ENCODE peak calls at places on chromosomes 1 and 21, in eight cellular contexts. One of them, this sample, is unnamed. For H3K27me3 and H3K4me1, the result is how much of the 10 kb centered on the place peaks cover.

GRCh38 chr1:34885405-34886247 is 26.1 kb upstream of the SMIM12 start:
- DNase-seq in PC-9: no peak
- DNase-seq in GM23338: peak
- DNase-seq in IMR-90: no peak
- DNase-seq in mammary epithelial cell: no peak
- DNase-seq in lung: peak
- DNase-seq in PC-3: no peak
- DNase-seq in tibial nerve: no peak
- DNase-seq in this sample: no peak

GRCh38 chr1:116256875-116257823 is 115.9 kb upstream of the ATP1A1 start:
- DNase-seq in PC-9: no peak
- DNase-seq in GM23338: no peak
- DNase-seq in IMR-90: no peak
- DNase-seq in mammary epithelial cell: no peak
- DNase-seq in lung: no peak
- DNase-seq in PC-3: no peak
- DNase-seq in tibial nerve: no peak
- DNase-seq in this sample: no peak

GRCh38 chr1:72284398-72285073 is 2.2 kb upstream of the NEGR1 start:
- DNase-seq in PC-9: peak
- DNase-seq in GM23338: peak
- DNase-seq in IMR-90: peak
- DNase-seq in mammary epithelial cell: peak
- DNase-seq in lung: no peak
- DNase-seq in PC-3: peak
- DNase-seq in tibial nerve: no peak
- DNase-seq in this sample: no peak

GRCh38 chr1:13814131-13814530 is 114.1 kb downstream of the PRDM2 start:
- DNase-seq in PC-9: no peak
- DNase-seq in GM23338: no peak
- DNase-seq in IMR-90: no peak
- DNase-seq in mammary epithelial cell: no peak
- DNase-seq in lung: no peak
- DNase-seq in PC-3: no peak
- DNase-seq in tibial nerve: no peak
- DNase-seq in this sample: no peak

GRCh38 chr1:15249032-15249601 is 2.1 kb downstream of the FHAD1 start:
- DNase-seq in PC-9: no peak
- DNase-seq in GM23338: no peak
- DNase-seq in IMR-90: peak
- DNase-seq in mammary epithelial cell: no peak
- DNase-seq in lung: no peak
- DNase-seq in PC-3: no peak
- DNase-seq in tibial nerve: no peak
- DNase-seq in this sample: no peak

GRCh38 chr1:185514296-185514695 is 197.3 kb upstream of the IVNS1ABP start:
- DNase-seq in PC-9: no peak
- DNase-seq in GM23338: no peak
- DNase-seq in IMR-90: no peak
- DNase-seq in mammary epithelial cell: no peak
- DNase-seq in lung: no peak
- DNase-seq in PC-3: no peak
- DNase-seq in tibial nerve: no peak
- DNase-seq in this sample: no peak

GRCh38 chr1:163467291-163467690 is 145.5 kb downstream of the NUF2 start:
- DNase-seq in PC-9: no peak
- DNase-seq in GM23338: peak
- DNase-seq in IMR-90: no peak
- DNase-seq in mammary epithelial cell: no peak
- DNase-seq in lung: no peak
- DNase-seq in PC-3: no peak
- DNase-seq in tibial nerve: no peak
- DNase-seq in this sample: no peak

GRCh38 chr1:2789164-2789985 is 12.1 kb downstream of the TTC34 start:
- DNase-seq in PC-9: no peak
- DNase-seq in GM23338: peak
- DNase-seq in IMR-90: no peak
- DNase-seq in mammary epithelial cell: no peak
- DNase-seq in lung: no peak
- DNase-seq in PC-3: no peak
- DNase-seq in tibial nerve: no peak
- DNase-seq in this sample: no peak

GRCh38 chr1:228315484-228315944 is 91.1 kb downstream of the TRIM11 start:
- DNase-seq in PC-9: no peak
- DNase-seq in GM23338: no peak
- DNase-seq in IMR-90: no peak
- DNase-seq in mammary epithelial cell: no peak
- DNase-seq in lung: no peak
- DNase-seq in PC-3: no peak
- DNase-seq in tibial nerve: peak
- DNase-seq in this sample: no peak

GRCh38 chr1:168297019-168297418 is 16.3 kb downstream of the TBX19 start:
- DNase-seq in PC-9: no peak
- DNase-seq in GM23338: no peak
- DNase-seq in IMR-90: no peak
- DNase-seq in mammary epithelial cell: no peak
- DNase-seq in lung: no peak
- DNase-seq in PC-3: no peak
- DNase-seq in tibial nerve: no peak
- DNase-seq in this sample: no peak

GRCh38 chr1:113073457-113073950 is 506 bp downstream of the LRIG2 start:
- DNase-seq in PC-9: peak
- DNase-seq in GM23338: peak
- DNase-seq in IMR-90: peak
- DNase-seq in mammary epithelial cell: no peak
- DNase-seq in lung: peak
- DNase-seq in PC-3: peak
- DNase-seq in tibial nerve: peak
- DNase-seq in this sample: no peak

GRCh38 chr1:75438355-75438754 is 172.6 kb downstream of the SLC44A5 start:
- DNase-seq in PC-9: no peak
- DNase-seq in GM23338: no peak
- DNase-seq in IMR-90: no peak
- DNase-seq in mammary epithelial cell: no peak
- DNase-seq in lung: no peak
- DNase-seq in PC-3: no peak
- DNase-seq in tibial nerve: no peak
- DNase-seq in this sample: no peak

GRCh38 chr1:177429234-177429633 is 258.5 kb downstream of the BRINP2 start:
- DNase-seq in PC-9: no peak
- DNase-seq in GM23338: no peak
- DNase-seq in IMR-90: no peak
- DNase-seq in mammary epithelial cell: no peak
- DNase-seq in lung: no peak
- DNase-seq in PC-3: no peak
- DNase-seq in tibial nerve: no peak
- DNase-seq in this sample: no peak

GRCh38 chr21:29233611-29234540 is 64.8 kb upstream of the BACH1 start:
- DNase-seq in PC-9: no peak
- DNase-seq in GM23338: no peak
- DNase-seq in IMR-90: no peak
- DNase-seq in mammary epithelial cell: peak
- DNase-seq in lung: no peak
- DNase-seq in PC-3: no peak
- DNase-seq in tibial nerve: no peak
- DNase-seq in this sample: no peak

GRCh38 chr1:230772457-230773395 is 25.5 kb downstream of the CAPN9 start:
- DNase-seq in PC-9: peak
- DNase-seq in GM23338: peak
- DNase-seq in IMR-90: peak
- DNase-seq in mammary epithelial cell: peak
- DNase-seq in lung: no peak
- DNase-seq in PC-3: peak
- DNase-seq in tibial nerve: no peak
- DNase-seq in this sample: peak

GRCh38 chr1:200873671-200874397 is 1.1 kb downstream of the GPR25 start:
- DNase-seq in PC-9: no peak
- DNase-seq in GM23338: peak
- DNase-seq in IMR-90: no peak
- DNase-seq in mammary epithelial cell: no peak
- DNase-seq in lung: peak
- DNase-seq in PC-3: no peak
- DNase-seq in tibial nerve: no peak
- DNase-seq in this sample: peak

GRCh38 chr1:215488850-215489249 is 78.3 kb upstream of the KCTD3 start:
- DNase-seq in PC-9: no peak
- DNase-seq in GM23338: no peak
- DNase-seq in IMR-90: no peak
- DNase-seq in mammary epithelial cell: no peak
- DNase-seq in lung: no peak
- DNase-seq in PC-3: peak
- DNase-seq in tibial nerve: no peak
- DNase-seq in this sample: no peak

GRCh38 chr1:5770981-5771765 is 221.1 kb downstream of the NPHP4 start:
- DNase-seq in PC-9: no peak
- DNase-seq in GM23338: no peak
- DNase-seq in IMR-90: no peak
- DNase-seq in mammary epithelial cell: no peak
- DNase-seq in lung: no peak
- DNase-seq in PC-3: no peak
- DNase-seq in tibial nerve: no peak
- DNase-seq in this sample: no peak

GRCh38 chr1:61842863-61843514 is 100.7 kb downstream of the PATJ start:
- DNase-seq in PC-9: no peak
- DNase-seq in GM23338: peak
- DNase-seq in IMR-90: no peak
- DNase-seq in mammary epithelial cell: peak
- DNase-seq in lung: no peak
- DNase-seq in PC-3: peak
- DNase-seq in tibial nerve: no peak
- DNase-seq in this sample: no peak
- TF ChIP-seq CTCF in PC-9: no peak
- TF ChIP-seq CTCF in GM23338: peak
- TF ChIP-seq CTCF in IMR-90: peak
- TF ChIP-seq CTCF in mammary epithelial cell: no peak
- TF ChIP-seq CTCF in lung: no peak
- TF ChIP-seq CTCF in PC-3: peak
- TF ChIP-seq CTCF in tibial nerve: no peak
- TF ChIP-seq CTCF in this sample: no peak

DNA sequence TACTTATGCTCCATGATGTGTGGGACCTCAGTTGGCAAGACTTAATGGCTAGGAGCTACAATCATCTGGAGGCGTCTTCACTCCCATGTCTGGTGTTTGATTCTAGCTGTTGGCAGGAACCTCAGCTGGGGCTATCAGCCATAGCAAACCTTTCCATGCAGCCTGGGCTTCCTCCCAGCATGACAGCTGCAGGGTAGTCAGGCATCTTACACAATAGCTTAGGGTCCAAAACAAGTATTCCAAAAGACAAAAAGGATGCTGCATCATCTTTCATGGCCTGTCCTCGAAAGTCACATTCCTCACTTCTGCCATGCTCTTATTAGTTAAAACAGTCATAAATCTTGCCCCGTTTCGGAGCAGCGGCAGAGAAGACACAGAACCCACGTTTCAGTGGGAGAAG is 90.9 kb downstream of the LRRC8C start:
- DNase-seq in PC-9: no peak
- DNase-seq in GM23338: no peak
- DNase-seq in IMR-90: peak
- DNase-seq in mammary epithelial cell: no peak
- DNase-seq in lung: no peak
- DNase-seq in PC-3: no peak
- DNase-seq in tibial nerve: no peak
- DNase-seq in this sample: peak
- H3K27me3 ChIP-seq in PC-9: under half
- H3K27me3 ChIP-seq in GM23338: under half
- H3K27me3 ChIP-seq in IMR-90: under half
- H3K27me3 ChIP-seq in mammary epithelial cell: under half
- H3K27me3 ChIP-seq in lung: under half
- H3K27me3 ChIP-seq in PC-3: under half
- H3K27me3 ChIP-seq in tibial nerve: under half
- H3K27me3 ChIP-seq in this sample: under half

DNA sequence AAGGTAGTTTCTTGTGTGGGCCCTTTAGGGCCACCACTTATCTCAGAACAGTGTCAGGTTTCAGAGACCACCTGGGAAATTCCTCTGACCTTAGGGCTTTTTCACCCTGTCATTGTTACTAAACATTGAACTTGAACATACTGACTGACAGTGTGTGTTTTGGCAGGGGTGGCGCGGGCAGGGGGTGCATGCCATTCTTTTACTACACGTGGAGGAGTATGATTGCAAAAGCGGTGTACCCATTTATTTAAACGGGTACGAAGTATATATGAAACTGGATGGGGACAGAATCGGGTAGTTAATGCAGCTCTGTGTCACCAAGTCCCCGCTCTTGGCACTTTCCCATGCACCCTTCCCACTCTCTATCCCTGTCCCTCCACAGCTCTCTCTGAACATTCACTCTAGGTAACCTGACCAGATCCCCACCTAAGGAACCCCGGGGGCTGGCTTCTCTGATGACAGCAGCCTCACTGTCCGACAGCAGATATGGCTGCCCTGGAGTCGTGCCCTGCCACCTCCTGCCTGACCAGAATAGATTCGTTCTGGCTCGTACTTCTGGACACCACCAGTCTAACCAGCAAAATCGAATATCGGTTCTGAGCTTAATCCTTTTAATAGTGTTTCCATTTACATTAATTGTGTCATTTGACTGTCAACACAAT is 51.3 kb downstream of the NFASC start:
- DNase-seq in PC-9: no peak
- DNase-seq in GM23338: no peak
- DNase-seq in IMR-90: no peak
- DNase-seq in mammary epithelial cell: no peak
- DNase-seq in lung: no peak
- DNase-seq in PC-3: no peak
- DNase-seq in tibial nerve: no peak
- DNase-seq in this sample: no peak
- H3K4me1 ChIP-seq in PC-9: under half
- H3K4me1 ChIP-seq in GM23338: half or more
- H3K4me1 ChIP-seq in IMR-90: under half
- H3K4me1 ChIP-seq in mammary epithelial cell: under half
- H3K4me1 ChIP-seq in lung: under half
- H3K4me1 ChIP-seq in PC-3: under half
- H3K4me1 ChIP-seq in tibial nerve: under half
- H3K4me1 ChIP-seq in this sample: under half

DNA sequence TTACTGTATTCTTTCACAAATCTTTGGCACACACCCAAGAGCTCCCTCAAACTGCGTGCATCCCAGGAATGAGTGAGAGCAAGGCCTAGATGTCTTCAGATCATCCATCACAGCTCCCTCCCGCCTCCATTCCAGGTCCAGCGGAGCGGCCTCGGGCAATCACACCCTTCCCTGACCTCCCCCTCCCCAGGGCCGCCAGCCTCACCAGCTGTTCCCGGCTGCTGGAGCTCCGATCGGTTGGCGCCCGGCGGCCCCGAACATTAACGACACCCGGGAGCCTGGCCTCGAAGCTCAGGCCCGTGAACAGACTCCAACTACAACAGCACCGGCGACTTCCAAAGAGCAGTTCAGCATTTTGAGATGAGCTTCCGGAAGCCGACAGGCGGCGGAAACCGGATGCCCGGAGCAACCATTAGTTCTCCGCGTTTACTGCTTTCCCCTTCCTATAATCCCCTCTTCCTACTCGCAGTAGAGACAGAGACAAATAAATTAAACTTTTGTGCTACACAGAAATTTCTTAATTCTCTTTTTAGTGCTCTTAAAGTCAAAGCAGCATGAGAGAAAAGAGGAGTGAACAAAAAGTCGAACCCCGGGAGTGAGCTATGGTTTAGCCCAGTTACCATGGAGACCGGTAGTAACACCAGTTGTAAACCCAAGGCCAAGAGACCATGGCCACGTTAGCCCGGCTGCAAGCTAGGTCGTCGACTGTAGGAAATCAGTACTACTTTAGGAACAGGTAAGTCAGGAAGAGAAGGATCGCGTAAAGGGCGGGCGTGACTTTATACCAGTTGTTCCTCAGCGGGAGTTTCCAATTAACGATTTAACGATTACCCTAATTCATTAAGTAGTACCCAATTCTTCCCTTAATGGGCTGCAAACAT is at the start of the genes GPATCH2 and SPATA17:
- DNase-seq in PC-9: peak
- DNase-seq in GM23338: peak
- DNase-seq in IMR-90: peak
- DNase-seq in mammary epithelial cell: peak
- DNase-seq in lung: peak
- DNase-seq in PC-3: peak
- DNase-seq in tibial nerve: peak
- DNase-seq in this sample: peak
- TF ChIP-seq CTCF in PC-9: no peak
- TF ChIP-seq CTCF in GM23338: no peak
- TF ChIP-seq CTCF in IMR-90: peak
- TF ChIP-seq CTCF in mammary epithelial cell: no peak
- TF ChIP-seq CTCF in lung: no peak
- TF ChIP-seq CTCF in PC-3: peak
- TF ChIP-seq CTCF in tibial nerve: peak
- TF ChIP-seq CTCF in this sample: peak

This sample was measured in right atrium auricular region.